ENCODE peak calls at places on chromosomes 2 and 18, in four cellular contexts. I, E, W and D are unnamed samples.

GRCh38 chr2:121193185-121193584 is 91.8 kb downstream of the TFCP2L1 start:
- DNase-seq in I (no peak), E (no peak), W (no peak), D (no peak)

GRCh38 chr2:101387151-101387807 is at the start of gene CREG2:
- DNase-seq in I (no peak), E (peak), W (peak), D (peak)

GRCh38 chr2:69973335-69973735 is 11.9 kb upstream of the ASPRV1 start:
- DNase-seq in I (peak), E (no peak), W (no peak), D (no peak)

GRCh38 chr18:26181343-26181826 is 44.9 kb upstream of the TAF4B start:
- DNase-seq in I (no peak), E (no peak), W (no peak), D (no peak)

GRCh38 chr2:3718679-3719078 is 15.3 kb downstream of the DCDC2C start:
- DNase-seq in I (no peak), E (no peak), W (no peak), D (no peak)

GRCh38 chr2:155958834-155959233 is 373.7 kb downstream of the NR4A2 start:
- DNase-seq in I (no peak), E (no peak), W (no peak), D (no peak)

GRCh38 chr2:239202343-239202742 is 198.5 kb downstream of the HDAC4 start:
- DNase-seq in I (no peak), E (peak), W (no peak), D (no peak)

GRCh38 chr2:107712857-107713256 is 113.8 kb upstream of the RGPD4 start:
- DNase-seq in I (no peak), E (no peak), W (no peak), D (no peak)

GRCh38 chr2:237687666-237688065 is 60.3 kb downstream of the LRRFIP1 start:
- DNase-seq in I (peak), E (no peak), W (peak), D (no peak)

GRCh38 chr18:76524900-76525698 is 30.1 kb upstream of the ZNF516 start:
- DNase-seq in I (no peak), E (no peak), W (peak), D (no peak)

GRCh38 chr2:115574667-115575066 is 1132.2 kb downstream of the DPP10 start:
- DNase-seq in I (no peak), E (no peak), W (no peak), D (no peak)

GRCh38 chr2:37637122-37637875 is 34.1 kb downstream of the CDC42EP3 start:
- DNase-seq in I (no peak), E (no peak), W (no peak), D (no peak)

GRCh38 chr18:36481935-36482334 is 184.4 kb downstream of the FHOD3 start:
- DNase-seq in I (no peak), E (no peak), W (no peak), D (no peak)

GRCh38 chr2:203934006-203934632 is 2.4 kb upstream of the ICOS start:
- DNase-seq in I (no peak), E (no peak), W (no peak), D (no peak)

GRCh38 chr2:179264238-179265081 is at the start of gene SESTD1:
- DNase-seq in I (no peak), E (peak), W (peak), D (peak)

GRCh38 chr2:142718731-142719130 is 158.7 kb upstream of the KYNU start:
- DNase-seq in I (no peak), E (no peak), W (no peak), D (no peak)

GRCh38 chr2:217402622-217403383 is 542.9 kb upstream of the TNP1 start:
- DNase-seq in I (no peak), E (no peak), W (peak), D (no peak)

GRCh38 chr2:150624001-150624401 is 136.5 kb upstream of the RND3 start:
- DNase-seq in I (no peak), E (no peak), W (no peak), D (no peak)

GRCh38 chr18:42192251-42193248 is 237.5 kb downstream of the PIK3C3 start:
- DNase-seq in I (no peak), E (no peak), W (peak), D (no peak)

GRCh38 chr2:138711812-138712211 is 68.4 kb downstream of the NXPH2 start:
- DNase-seq in I (no peak), E (no peak), W (no peak), D (no peak)

GRCh38 chr18:31268985-31269406 is 49.0 kb upstream of the DSG1 start:
- DNase-seq in I (no peak), E (no peak), W (no peak), D (no peak)

GRCh38 chr18:63237486-63237885 is 82.1 kb downstream of the BCL2 start:
- DNase-seq in I (no peak), E (no peak), W (peak), D (no peak)

GRCh38 chr2:207311316-207312005 is 145.7 kb upstream of the KLF7 start:
- DNase-seq in I (peak), E (no peak), W (peak), D (no peak)

GRCh38 chr2:21118302-21118920 is 5.4 kb upstream of the TDRD15 start:
- DNase-seq in I (no peak), E (no peak), W (peak), D (no peak)

GRCh38 chr18:77087391-77088141 is 45.0 kb downstream of the MBP start:
- DNase-seq in I (no peak), E (peak), W (no peak), D (no peak)

GRCh38 chr2:671787-672605 is 5.2 kb downstream of the TMEM18 start:
- DNase-seq in I (no peak), E (no peak), W (no peak), D (no peak)

GRCh38 chr18:49114556-49114955 is 163.8 kb upstream of the SMAD7 start:
- DNase-seq in I (no peak), E (no peak), W (no peak), D (no peak)

GRCh38 chr18:46756559-46757201 is at the start of gene ST8SIA5:
- DNase-seq in I (no peak), E (no peak), W (no peak), D (no peak)

GRCh38 chr2:101658387-101658786 is 39.1 kb upstream of the MAP4K4 start:
- DNase-seq in I (no peak), E (no peak), W (no peak), D (no peak)

GRCh38 chr2:15674637-15675455 is 83.2 kb downstream of the DDX1 start:
- DNase-seq in I (no peak), E (no peak), W (peak), D (no peak)

GRCh38 chr2:69940691-69941090 is 20.7 kb downstream of the ASPRV1 start:
- DNase-seq in I (no peak), E (no peak), W (no peak), D (no peak)

GRCh38 chr2:104755026-104755856 is 98.7 kb upstream of the POU3F3 start:
- DNase-seq in I (no peak), E (no peak), W (no peak), D (peak)

GRCh38 chr2:156589381-156590079 is 153.4 kb downstream of the GPD2 start:
- DNase-seq in I (no peak), E (no peak), W (peak), D (no peak)

GRCh38 chr2:180933332-180933731 is 47.1 kb upstream of the UBE2E3 start:
- DNase-seq in I (no peak), E (no peak), W (no peak), D (no peak)

DNA sequence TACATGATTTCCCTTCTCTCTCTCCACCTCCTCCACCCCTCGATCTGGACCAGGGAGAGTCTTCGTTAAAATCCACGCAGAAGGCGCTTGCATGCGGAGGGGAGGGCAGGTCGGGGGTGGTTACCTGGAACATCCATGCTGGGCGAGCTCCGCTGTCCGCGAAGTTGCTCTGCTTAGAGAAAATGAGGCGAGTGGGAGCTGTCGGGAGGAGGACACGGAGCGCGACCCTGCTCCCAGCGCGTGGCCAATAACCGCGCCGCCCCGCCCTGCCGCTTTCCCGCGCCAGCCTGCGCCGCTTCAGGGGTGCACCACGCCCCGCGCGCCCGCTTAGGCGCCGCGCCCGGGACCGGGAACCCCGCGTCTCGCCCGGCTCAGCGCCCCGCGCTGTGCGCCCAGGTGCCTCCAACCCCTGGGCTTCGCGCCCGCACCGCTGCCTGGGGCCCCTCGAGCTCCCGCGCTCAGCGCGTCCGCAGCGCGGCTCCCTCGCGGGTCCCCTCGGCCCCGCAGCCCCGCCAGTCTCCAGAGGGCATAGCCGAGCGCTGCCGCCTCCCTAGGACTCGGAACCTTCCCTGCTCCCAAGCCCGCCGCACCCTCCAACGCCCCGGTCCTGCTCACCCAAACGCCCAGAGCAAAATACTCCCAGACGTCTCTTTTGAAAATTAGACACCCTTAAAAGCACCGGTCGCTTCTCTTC is 633 bp downstream of the CBLN2 start:
- DNase-seq in I (no peak), E (no peak), W (no peak), D (peak)
- H3K4me3 ChIP-seq in I (no peak), E (no peak), W (peak), D (peak)

GRCh38 chr2:230827774-230828271 is 36.9 kb upstream of the ITM2C start:
- DNase-seq in I (no peak), E (no peak), W (no peak), D (no peak)
- H3K4me3 ChIP-seq in I (no peak), E (peak), W (no peak), D (peak)

DNA sequence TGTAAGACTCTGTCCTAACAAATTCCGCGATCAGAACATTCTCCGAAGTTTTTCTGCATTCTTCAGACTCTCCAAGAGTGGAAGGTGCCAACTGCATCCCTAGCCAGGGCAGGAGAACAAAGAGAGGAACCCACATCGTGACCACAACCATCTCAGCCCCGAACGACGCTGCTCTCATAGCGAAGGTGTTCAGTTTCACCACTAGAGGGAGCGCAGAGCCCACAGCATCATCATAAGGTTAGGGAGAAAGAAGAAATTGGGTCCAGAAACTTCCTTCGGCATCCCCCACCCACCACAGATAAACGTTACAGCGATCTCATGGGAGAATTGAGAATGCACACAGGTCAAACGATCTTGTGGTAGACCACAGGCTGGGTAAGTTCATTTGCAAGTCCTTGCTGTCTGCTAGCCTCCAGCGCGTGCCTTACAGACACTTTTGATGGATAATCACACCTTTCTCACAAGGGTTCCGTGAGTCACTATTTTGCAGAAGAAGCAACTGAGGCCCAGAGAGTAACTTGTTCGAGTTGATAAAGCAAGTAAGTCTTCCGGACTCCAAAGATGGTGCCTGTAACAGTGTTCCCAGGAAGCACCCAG is 53.7 kb upstream of the ARL4C start:
- DNase-seq in I (no peak), E (no peak), W (peak), D (no peak)
- H3K4me3 ChIP-seq in I (no peak), E (no peak), W (no peak), D (no peak)

GRCh38 chr2:45069711-45070664 is 60.7 kb upstream of the SIX2 start:
- DNase-seq in I (no peak), E (no peak), W (no peak), D (no peak)

GRCh38 chr2:45072862-45073237 is 63.6 kb upstream of the SIX2 start:
- DNase-seq in I (no peak), E (no peak), W (no peak), D (no peak)

GRCh38 chr2:45067859-45068642 is 58.8 kb upstream of the SIX2 start:
- DNase-seq in I (no peak), E (no peak), W (no peak), D (no peak)

GRCh38 chr2:45072064-45072861 is 63.0 kb upstream of the SIX2 start:
- DNase-seq in I (no peak), E (no peak), W (no peak), D (no peak)

GRCh38 chr2:45068643-45069140 is 59.4 kb upstream of the SIX2 start:
- DNase-seq in I (no peak), E (no peak), W (no peak), D (no peak)
- H3K4me3 ChIP-seq in I (no peak), E (no peak), W (no peak), D (no peak)

GRCh38 chr2:233934524-233934923 is 17.4 kb downstream of the TRPM8 start:
- DNase-seq in I (no peak), E (no peak), W (no peak), D (no peak)

GRCh38 chr2:233928594-233929351 is 11.6 kb downstream of the TRPM8 start:
- DNase-seq in I (no peak), E (no peak), W (peak), D (no peak)

GRCh38 chr2:233925402-233925801 is 8.2 kb downstream of the TRPM8 start:
- DNase-seq in I (no peak), E (no peak), W (no peak), D (no peak)

GRCh38 chr2:233926806-233927205 is 9.6 kb downstream of the TRPM8 start:
- DNase-seq in I (no peak), E (no peak), W (no peak), D (no peak)

DNA sequence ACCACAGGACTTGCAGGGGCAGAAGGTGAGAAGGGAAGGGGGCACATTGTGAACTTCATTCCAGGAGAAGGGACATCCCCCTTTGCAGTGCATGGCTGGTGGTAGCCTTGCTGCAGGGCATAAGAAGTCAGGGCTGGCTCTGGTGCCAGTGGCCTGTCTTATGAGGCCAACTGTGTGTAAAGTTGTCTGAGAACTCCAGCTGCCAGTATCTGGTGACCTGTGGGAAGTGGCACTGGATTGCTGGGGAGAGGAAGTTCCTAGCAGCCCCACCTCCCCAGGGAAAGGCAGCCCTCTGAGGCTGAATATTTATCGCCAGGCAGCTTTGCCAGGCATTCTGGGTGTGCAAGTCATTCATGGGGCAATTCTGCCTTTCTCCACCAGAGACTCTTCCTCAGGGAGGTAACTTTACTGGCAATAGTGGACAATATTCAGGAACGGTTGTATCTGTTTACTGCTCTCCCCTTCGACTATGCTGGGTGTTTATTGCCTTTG is 12.2 kb downstream of the TRPM8 start:
- DNase-seq in I (no peak), E (no peak), W (peak), D (no peak)
- H3K4me3 ChIP-seq in I (no peak), E (no peak), W (no peak), D (no peak)

DNA sequence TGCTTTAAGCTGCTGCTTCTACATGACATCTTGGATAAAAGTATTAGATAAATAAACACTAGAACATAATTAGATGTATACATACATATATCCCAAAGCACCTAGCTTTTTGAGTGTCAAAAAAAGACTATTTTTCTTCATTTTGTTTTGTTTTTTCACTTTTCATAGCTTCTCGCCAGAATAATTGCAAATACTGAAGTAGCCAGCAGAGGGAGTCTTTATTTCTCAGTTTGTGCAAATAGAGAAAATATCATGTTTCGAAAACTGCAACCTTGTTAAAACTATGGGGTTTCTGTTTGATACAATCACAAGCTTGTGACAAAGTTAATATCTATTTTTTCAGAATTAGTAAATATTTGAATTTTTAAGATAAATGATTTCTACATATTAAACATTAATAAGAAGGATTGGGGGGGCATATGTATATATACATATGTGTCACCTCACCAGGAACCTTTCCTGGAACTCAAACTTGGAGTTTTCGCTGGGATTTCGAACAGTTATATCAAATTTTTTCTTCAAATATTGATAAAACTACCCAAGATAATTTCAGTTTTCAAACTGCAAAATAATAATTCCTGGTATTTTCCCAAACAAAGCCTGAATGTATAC is 61.0 kb downstream of the GRB14 start:
- DNase-seq in I (no peak), E (no peak), W (peak), D (no peak)
- H3K4me3 ChIP-seq in I (no peak), E (no peak), W (no peak), D (no peak)

GRCh38 chr18:34225218-34225553 is 473 bp upstream of the NOL4 start:
- DNase-seq in I (no peak), E (no peak), W (no peak), D (no peak)

GRCh38 chr18:34222396-34223163 is 2.1 kb downstream of the NOL4 start:
- DNase-seq in I (no peak), E (no peak), W (no peak), D (peak)

GRCh38 chr18:34223164-34223892 is 1.4 kb downstream of the NOL4 start:
- DNase-seq in I (no peak), E (no peak), W (peak), D (peak)

GRCh38 chr18:34223893-34224422 is 755 bp downstream of the NOL4 start:
- DNase-seq in I (no peak), E (no peak), W (no peak), D (no peak)

GRCh38 chr18:34224423-34225217 is at the start of gene NOL4:
- DNase-seq in I (no peak), E (peak), W (peak), D (peak)
- H3K4me3 ChIP-seq in I (peak), E (peak), W (no peak), D (peak)

DNA sequence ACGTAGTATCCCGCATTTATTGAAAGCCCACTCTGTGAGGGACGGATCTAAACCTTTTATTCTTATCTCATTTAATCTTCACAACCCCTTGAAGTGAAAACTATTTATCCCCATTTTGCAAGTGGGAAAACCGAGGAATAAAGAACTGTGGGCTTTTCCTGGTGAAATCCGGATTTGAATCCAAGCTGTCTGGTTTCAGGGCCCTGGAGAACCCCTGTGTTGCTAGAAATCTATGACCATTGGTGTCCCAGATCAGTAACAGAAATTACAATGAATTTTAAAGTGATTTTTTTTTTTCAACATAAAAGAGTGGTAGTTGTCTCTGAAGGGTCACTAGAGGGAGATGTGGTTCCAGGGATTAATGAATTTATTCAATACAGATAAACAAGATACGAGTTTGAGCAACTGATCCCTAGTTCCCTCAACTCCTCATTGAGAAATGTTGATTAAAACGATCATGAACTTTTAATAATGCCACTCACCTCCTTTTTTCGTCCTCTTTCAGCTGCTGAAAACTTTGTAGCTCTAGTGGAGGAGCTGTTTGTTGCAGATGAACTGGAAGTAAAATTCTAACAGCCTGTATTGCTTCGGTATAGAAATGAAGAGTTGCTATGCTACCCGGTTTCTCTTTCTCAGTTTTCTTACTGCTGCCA is 940 bp downstream of the XRCC5 start:
- DNase-seq in I (no peak), E (no peak), W (peak), D (no peak)
- H3K4me3 ChIP-seq in I (peak), E (peak), W (peak), D (peak)

GRCh38 chr2:130728007-130728454 is 839 bp upstream of the GPR148 start:
- DNase-seq in I (no peak), E (no peak), W (peak), D (no peak)
- H3K4me3 ChIP-seq in I (no peak), E (no peak), W (peak), D (peak)